ENCODE peak calls at places on chromosomes 5 and 9, in six cellular contexts. U is kidney, E is AG10803, D is prostate gland, N is A549, T is cardiac fibroblast. X is an unnamed sample.

GRCh38 chr5:177426566-177427210 is at the start of gene GRK6:
- DNase-seq in U (peak), E (no peak), D (peak), N (peak), T (peak), X (peak)

GRCh38 chr5:132396589-132397001 is 27.1 kb downstream of the SLC22A5 start:
- DNase-seq in U (no peak), E (no peak), D (no peak), N (no peak), T (no peak), X (no peak)

GRCh38 chr5:62600560-62601252 is 22.1 kb downstream of the LRRC70 start:
- DNase-seq in U (no peak), E (no peak), D (no peak), N (no peak), T (no peak), X (no peak)

GRCh38 chr5:140565024-140565779 is 574 bp downstream of the SLC35A4 start:
- DNase-seq in U (no peak), E (no peak), D (no peak), N (no peak), T (peak), X (no peak)

GRCh38 chr9:124458441-124458840 is 8.2 kb downstream of the ADGRD2 start:
- DNase-seq in U (no peak), E (no peak), D (no peak), N (no peak), T (no peak), X (no peak)

GRCh38 chr9:112273826-112274225 is 59.6 kb downstream of the PTBP3 start:
- DNase-seq in U (no peak), E (peak), D (no peak), N (no peak), T (no peak), X (no peak)

GRCh38 chr5:62632181-62632580 is 53.6 kb downstream of the LRRC70 start:
- DNase-seq in U (no peak), E (no peak), D (no peak), N (no peak), T (no peak), X (no peak)

GRCh38 chr9:127189628-127190027 is 67.2 kb upstream of the ANGPTL2 start:
- DNase-seq in U (peak), E (no peak), D (no peak), N (no peak), T (no peak), X (no peak)

GRCh38 chr9:99433555-99433954 is 211.5 kb downstream of the SEC61B start:
- DNase-seq in U (peak), E (peak), D (no peak), N (peak), T (peak), X (peak)

GRCh38 chr5:6539060-6539459 is 90.4 kb downstream of the UBE2QL1 start:
- DNase-seq in U (no peak), E (no peak), D (no peak), N (no peak), T (no peak), X (no peak)

GRCh38 chr5:6541256-6542013 is 91.4 kb downstream of the NSUN2 start:
- DNase-seq in U (no peak), E (no peak), D (no peak), N (no peak), T (no peak), X (no peak)

GRCh38 chr5:6540111-6540830 is 91.6 kb downstream of the UBE2QL1 start:
- DNase-seq in U (no peak), E (peak), D (no peak), N (no peak), T (no peak), X (no peak)

GRCh38 chr5:6535594-6535993 is 86.9 kb downstream of the UBE2QL1 start:
- DNase-seq in U (no peak), E (no peak), D (no peak), N (no peak), T (no peak), X (no peak)
- TF ChIP-seq CTCF in U (no peak), E (no peak), D (no peak), N (no peak), T (no peak), X (no peak)

GRCh38 chr9:131037336-131038255 is 28.6 kb downstream of the LAMC3 start:
- DNase-seq in U (peak), E (no peak), D (no peak), N (no peak), T (peak), X (no peak)

GRCh38 chr9:131038256-131039128 is 29.5 kb downstream of the LAMC3 start:
- DNase-seq in U (no peak), E (no peak), D (no peak), N (no peak), T (no peak), X (no peak)

GRCh38 chr9:131036071-131036470 is 27.1 kb downstream of the LAMC3 start:
- DNase-seq in U (peak), E (no peak), D (no peak), N (no peak), T (no peak), X (no peak)

GRCh38 chr9:131036529-131037335 is 27.8 kb downstream of the LAMC3 start:
- DNase-seq in U (peak), E (no peak), D (no peak), N (no peak), T (no peak), X (no peak)

DNA sequence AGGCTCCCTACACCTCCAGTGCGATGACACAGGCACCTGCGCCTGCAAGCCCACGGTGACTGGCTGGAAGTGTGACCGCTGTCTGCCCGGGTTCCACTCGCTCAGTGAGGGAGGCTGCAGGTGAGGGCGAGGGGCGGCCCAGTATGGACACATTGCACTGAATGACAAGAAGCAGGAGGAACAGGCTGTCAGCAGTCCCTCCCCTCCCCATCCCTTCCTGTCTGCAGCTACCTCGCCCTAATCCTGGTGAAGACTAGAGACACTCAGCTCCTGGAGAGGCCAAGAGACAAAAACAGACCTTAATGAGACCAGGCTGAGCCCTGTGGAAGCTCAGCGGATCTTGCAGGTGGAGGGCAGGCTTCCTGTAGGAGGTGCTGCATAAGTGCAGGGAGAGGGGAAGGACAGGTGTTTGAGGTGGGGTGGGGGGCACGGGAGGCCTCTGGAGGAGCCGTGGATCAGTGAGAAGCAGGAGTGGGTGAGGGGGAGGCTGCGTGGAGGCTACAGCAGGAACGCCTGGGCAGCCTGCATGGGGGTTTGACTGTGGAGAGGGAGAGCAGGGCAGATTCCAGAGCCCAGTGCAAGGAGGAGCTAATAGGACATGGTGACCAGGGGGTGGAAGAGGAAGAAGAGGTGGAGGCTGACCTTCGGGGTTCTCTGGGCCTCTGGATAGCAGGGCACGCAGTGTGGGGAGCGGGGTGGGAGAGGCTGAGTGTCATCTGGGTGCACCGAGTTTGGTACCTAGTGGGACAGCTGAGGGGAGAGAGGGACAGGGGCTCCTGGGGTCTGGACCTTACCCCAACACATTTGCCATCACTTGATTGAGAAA is 30.4 kb downstream of the LAMC3 start:
- DNase-seq in U (peak), E (no peak), D (no peak), N (no peak), T (no peak), X (no peak)
- TF ChIP-seq CTCF in U (no peak), E (no peak), D (no peak), N (no peak), T (no peak), X (no peak)

GRCh38 chr9:116860509-116861120 is 173.5 kb downstream of the TRIM32 start:
- DNase-seq in U (peak), E (peak), D (peak), N (peak), T (peak), X (peak)

GRCh38 chr9:116857321-116857720 is 170.2 kb downstream of the TRIM32 start:
- DNase-seq in U (no peak), E (no peak), D (no peak), N (no peak), T (no peak), X (no peak)

GRCh38 chr9:116861321-116861720 is 174.2 kb downstream of the TRIM32 start:
- DNase-seq in U (no peak), E (no peak), D (no peak), N (no peak), T (no peak), X (no peak)

GRCh38 chr9:116855881-116856662 is 169.0 kb downstream of the TRIM32 start:
- DNase-seq in U (peak), E (peak), D (peak), N (no peak), T (no peak), X (no peak)

DNA sequence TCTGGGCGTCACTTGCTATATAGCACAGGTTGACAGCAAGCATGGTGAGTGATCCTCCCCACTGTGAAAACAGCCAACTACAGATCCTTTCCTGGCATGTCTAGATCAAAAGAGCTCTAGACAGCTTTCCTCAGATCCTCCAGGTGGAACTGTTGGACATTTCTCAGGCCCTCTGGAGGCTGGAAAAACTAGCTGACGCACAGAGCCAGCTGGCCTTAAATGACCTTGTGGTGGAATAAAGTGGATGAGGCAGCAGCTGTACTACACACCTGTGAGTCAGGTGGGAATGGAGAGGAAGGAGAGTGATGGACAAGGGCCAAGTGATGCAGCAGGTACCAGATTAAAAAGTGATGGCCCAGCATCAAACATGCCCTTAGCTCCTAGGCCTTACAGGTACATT is 172.7 kb downstream of the TRIM32 start:
- DNase-seq in U (peak), E (no peak), D (no peak), N (no peak), T (no peak), X (no peak)
- TF ChIP-seq CTCF in U (peak), E (no peak), D (no peak), N (no peak), T (no peak), X (no peak)

GRCh38 chr9:86765040-86765343 is 182.3 kb downstream of the GAS1 start:
- DNase-seq in U (no peak), E (no peak), D (no peak), N (no peak), T (no peak), X (no peak)
- TF ChIP-seq CTCF in U (no peak), E (no peak), D (no peak), N (no peak), T (no peak), X (no peak)

GRCh38 chr5:67149933-67150523 is 46.6 kb downstream of the CD180 start:
- DNase-seq in U (no peak), E (peak), D (no peak), N (no peak), T (peak), X (no peak)
- TF ChIP-seq CTCF in U (peak), E (peak), D (peak), N (peak), T (peak), X (peak)

GRCh38 chr5:31492824-31493223 is 39.1 kb downstream of the DROSHA start:
- DNase-seq in U (no peak), E (no peak), D (no peak), N (no peak), T (peak), X (no peak)
- TF ChIP-seq CTCF in U (no peak), E (no peak), D (no peak), N (no peak), T (no peak), X (no peak)